ENCODE peak calls at places on chromosomes 16 and 17, in four cellular contexts. U is keratinocyte, N is K562, R is endothelial cell of umbilical vein. L is an unnamed sample. For H3K9me1, the result is how much of the 10 kb centered on the place peaks cover.

GRCh38 chr16:64452446-64452845 is 669.4 kb downstream of the CDH11 start:
- DNase-seq in U (no peak), N (no peak), R (no peak), L (no peak)

GRCh38 chr16:19639986-19640421 is 78.0 kb downstream of the KNOP1 start:
- DNase-seq in U (no peak), N (peak), R (no peak), L (no peak)

GRCh38 chr17:8426802-8427201 is 8.9 kb upstream of the NDEL1 start:
- DNase-seq in U (no peak), N (no peak), R (no peak), L (no peak)

GRCh38 chr17:80774643-80775281 is 216.9 kb upstream of the CHMP6 start:
- DNase-seq in U (no peak), N (no peak), R (peak), L (no peak)

GRCh38 chr16:55530316-55530856 is 21.5 kb downstream of the LPCAT2 start:
- DNase-seq in U (no peak), N (no peak), R (no peak), L (no peak)

GRCh38 chr17:34981538-34982241 is 1.4 kb downstream of the LIG3 start:
- DNase-seq in U (no peak), N (peak), R (peak), L (peak)

GRCh38 chr17:72390675-72391501 is 270.1 kb downstream of the SOX9 start:
- DNase-seq in U (no peak), N (no peak), R (no peak), L (peak)

GRCh38 chr16:66266436-66267286 is 99.8 kb upstream of the CDH5 start:
- DNase-seq in U (no peak), N (no peak), R (no peak), L (peak)

GRCh38 chr17:41919840-41920579 is 1.3 kb upstream of the ACLY start:
- DNase-seq in U (no peak), N (peak), R (no peak), L (peak)

GRCh38 chr16:85365120-85365519 is 248.0 kb upstream of the GSE1 start:
- DNase-seq in U (no peak), N (no peak), R (no peak), L (no peak)

GRCh38 chr16:67804853-67805542 is 1.4 kb downstream of the RANBP10 start:
- DNase-seq in U (no peak), N (no peak), R (peak), L (peak)

GRCh38 chr17:73759324-73760185 is 115.3 kb upstream of the SDK2 start:
- DNase-seq in U (no peak), N (no peak), R (no peak), L (no peak)

GRCh38 chr17:78205124-78205775 is 8.8 kb upstream of the BIRC5 start:
- DNase-seq in U (no peak), N (no peak), R (no peak), L (no peak)

GRCh38 chr16:54282202-54282922 is 4.2 kb downstream of the IRX3 start:
- DNase-seq in U (no peak), N (peak), R (no peak), L (no peak)

GRCh38 chr16:85092851-85093250 is 19.4 kb downstream of the CIBAR2 start:
- DNase-seq in U (no peak), N (no peak), R (no peak), L (no peak)

GRCh38 chr17:43366809-43367587 is 31.8 kb upstream of the ARL4D start:
- DNase-seq in U (no peak), N (no peak), R (no peak), L (no peak)

GRCh38 chr17:80663783-80664206 is 119.2 kb downstream of the RPTOR start:
- DNase-seq in U (no peak), N (peak), R (no peak), L (peak)

GRCh38 chr17:8791910-8792270 is 7.3 kb downstream of the MFSD6L start:
- DNase-seq in U (no peak), N (no peak), R (peak), L (peak)

GRCh38 chr17:18332909-18333489 is 17.9 kb downstream of the SMCR8 start:
- DNase-seq in U (no peak), N (no peak), R (no peak), L (peak)

GRCh38 chr16:53465606-53466290 is 31.5 kb downstream of the RBL2 start:
- DNase-seq in U (no peak), N (peak), R (peak), L (peak)

GRCh38 chr16:61862221-61862620 is 174.0 kb downstream of the CDH8 start:
- DNase-seq in U (no peak), N (no peak), R (no peak), L (no peak)

GRCh38 chr16:31484491-31485171 is 1.7 kb downstream of the SLC5A2 start:
- DNase-seq in U (no peak), N (peak), R (no peak), L (no peak)

GRCh38 chr16:68800257-68800875 is 43.0 kb upstream of the TANGO6 start:
- DNase-seq in U (peak), N (peak), R (peak), L (peak)

GRCh38 chr17:68599091-68599872 is 1.9 kb downstream of the FAM20A start:
- DNase-seq in U (no peak), N (no peak), R (no peak), L (no peak)

GRCh38 chr16:85681255-85681654 is 7.5 kb downstream of the GINS2 start:
- DNase-seq in U (no peak), N (no peak), R (no peak), L (no peak)

GRCh38 chr17:66690166-66690565 is 144.8 kb upstream of the CACNG5 start:
- DNase-seq in U (no peak), N (no peak), R (no peak), L (no peak)

GRCh38 chr17:68289936-68290267 is 1.0 kb downstream of the SLC16A6 start:
- DNase-seq in U (no peak), N (no peak), R (no peak), L (no peak)

GRCh38 chr16:49532243-49532870 is 158.8 kb downstream of the C16orf78 start:
- DNase-seq in U (no peak), N (no peak), R (no peak), L (no peak)

GRCh38 chr16:84374160-84374489 is 5.8 kb downstream of the ATP2C2 start:
- DNase-seq in U (no peak), N (no peak), R (no peak), L (no peak)

GRCh38 chr16:57797526-57798266 is 4.6 kb downstream of the KIFC3 start:
- DNase-seq in U (no peak), N (no peak), R (no peak), L (no peak)

GRCh38 chr17:78697846-78698343 is 84.2 kb downstream of the CYTH1 start:
- DNase-seq in U (no peak), N (no peak), R (no peak), L (no peak)

GRCh38 chr17:58527949-58528348 is 13.5 kb upstream of the MTMR4 start:
- DNase-seq in U (no peak), N (no peak), R (peak), L (peak)

GRCh38 chr17:17737938-17738894 is 57.0 kb downstream of the RAI1 start:
- DNase-seq in U (no peak), N (no peak), R (no peak), L (no peak)

DNA sequence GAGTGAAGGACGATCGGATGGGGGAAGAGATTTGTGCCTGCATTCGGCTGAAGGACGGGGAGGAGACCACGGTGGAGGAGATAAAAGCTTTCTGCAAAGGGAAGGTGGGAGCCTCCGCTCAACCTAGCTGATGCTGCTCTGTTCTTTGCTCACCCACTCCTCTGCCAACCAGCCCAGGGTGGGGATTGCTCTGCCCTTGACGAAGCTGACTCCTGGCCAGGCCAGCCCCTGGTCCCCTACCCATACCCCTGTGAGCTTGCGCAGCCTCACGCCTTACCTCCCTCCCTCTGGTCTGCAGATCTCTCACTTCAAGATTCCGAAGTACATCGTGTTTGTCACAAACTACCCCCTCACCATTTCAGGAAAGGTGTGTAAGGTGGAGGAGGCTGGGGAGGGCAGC is 4.8 kb upstream of the RSAD1 start:
- DNase-seq in U (no peak), N (no peak), R (no peak), L (no peak)
- H3K9me1 ChIP-seq in U (under half), N (under half), R (under half), L (under half)

GRCh38 chr16:75289189-75289588 is 37.8 kb upstream of the BCAR1 start:
- DNase-seq in U (no peak), N (no peak), R (peak), L (peak)
- H3K9me1 ChIP-seq in U (under half), N (under half), R (under half), L (under half)

GRCh38 chr17:63286254-63286653 is 159.9 kb downstream of the CYB561 start:
- DNase-seq in U (no peak), N (no peak), R (no peak), L (no peak)
- H3K9me1 ChIP-seq in U (under half), N (under half), R (under half), L (under half)

GRCh38 chr16:868846-869822 is 68.6 kb upstream of the GNG13 start:
- DNase-seq in U (no peak), N (no peak), R (no peak), L (no peak)

GRCh38 chr16:869823-870641 is 69.5 kb upstream of the GNG13 start:
- DNase-seq in U (no peak), N (no peak), R (no peak), L (no peak)

GRCh38 chr16:867421-868385 is 67.2 kb upstream of the GNG13 start:
- DNase-seq in U (no peak), N (no peak), R (no peak), L (no peak)

GRCh38 chr16:866252-866651 is 65.7 kb upstream of the GNG13 start:
- DNase-seq in U (no peak), N (no peak), R (no peak), L (no peak)

DNA sequence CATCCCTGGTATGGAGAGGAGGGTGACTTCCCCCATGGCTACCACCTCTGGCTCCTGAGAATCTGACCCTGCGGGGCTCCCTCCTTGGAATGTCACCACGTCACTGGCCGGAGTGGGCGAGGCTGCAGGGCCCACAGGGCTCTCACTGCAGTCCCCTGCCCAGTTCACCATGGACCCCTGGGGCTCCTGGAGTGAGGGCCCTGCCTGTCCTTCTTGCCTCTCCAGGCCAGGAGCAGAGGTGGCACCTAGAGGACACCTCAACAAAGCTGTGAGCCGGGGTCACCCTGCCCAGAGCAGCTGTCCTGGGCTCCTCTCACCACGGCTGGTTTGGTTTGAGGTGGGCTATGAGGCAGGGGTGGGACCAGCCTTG is 67.8 kb upstream of the GNG13 start:
- DNase-seq in U (no peak), N (no peak), R (no peak), L (no peak)
- H3K9me1 ChIP-seq in U (under half), N (under half), R (under half), L (under half)

DNA sequence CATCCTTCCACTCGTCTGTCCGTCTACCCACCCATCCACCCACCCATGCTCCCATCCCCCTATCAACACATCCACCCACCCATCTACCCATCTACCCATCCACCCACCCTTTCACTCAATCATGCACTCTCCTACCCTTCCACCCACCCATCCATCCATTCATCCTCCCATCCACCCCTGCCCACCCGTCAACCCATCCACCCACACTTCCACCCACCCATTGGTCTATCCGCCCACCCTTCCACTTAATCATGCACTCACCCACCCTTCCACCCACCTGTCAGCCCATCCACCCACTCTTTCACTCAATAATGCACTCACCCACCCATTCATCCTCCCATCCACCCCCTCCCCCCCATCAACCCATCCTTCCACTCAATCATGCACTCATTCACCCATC is 250.0 kb upstream of the EEF2KMT start:
- DNase-seq in U (no peak), N (no peak), R (no peak), L (no peak)
- H3K9me1 ChIP-seq in U (under half), N (under half), R (under half), L (under half)

DNA sequence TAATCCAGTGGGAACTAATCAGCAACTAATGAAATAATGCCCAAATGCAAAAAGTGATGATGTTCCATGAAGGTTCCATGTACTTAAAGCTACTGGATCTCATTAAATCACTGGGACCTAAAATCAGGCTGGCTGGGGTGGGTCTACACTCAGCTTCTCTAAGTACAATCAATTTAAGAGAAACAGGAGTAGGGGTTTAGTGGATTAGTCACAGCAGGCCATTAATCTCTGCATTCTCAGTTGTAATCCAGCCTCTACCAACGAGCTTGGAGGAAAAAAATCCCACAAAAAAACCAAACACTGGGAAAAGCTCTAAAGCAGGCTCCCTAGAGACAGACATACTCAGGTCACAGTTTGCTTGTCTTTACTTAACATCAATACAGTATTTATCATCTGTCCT is 15.0 kb downstream of the CA10 start:
- DNase-seq in U (no peak), N (no peak), R (no peak), L (no peak)
- H3K9me1 ChIP-seq in U (under half), N (under half), R (under half), L (under half)

GRCh38 chr16:11242658-11243057 is 13.3 kb downstream of the SOCS1 start:
- DNase-seq in U (no peak), N (no peak), R (no peak), L (no peak)
- H3K9me1 ChIP-seq in U (under half), N (under half), R (under half), L (under half)

L was measured in IMR-90.